ENCODE peak calls at places on chromosome 7, in six cellular contexts. B is heart right ventricle, S is foreskin keratinocyte, A is uterus, Q is fibroblast of lung, U is PC-3. V is an unnamed sample.

GRCh38 chr7:38840736-38841460 is 68.1 kb downstream of the VPS41 start:
- DNase-seq in B (no peak), U (peak; percentile 44), Q (peak; percentile 91), S (peak; percentile 50), A (no peak), V (no peak)

GRCh38 chr7:1708640-1709249 is 38.7 kb downstream of the ELFN1 start:
- DNase-seq in U (no peak), Q (no peak), S (no peak), A (no peak), B (no peak), V (no peak)

GRCh38 chr7:22885824-22886255 is 63.2 kb upstream of the TOMM7 start:
- DNase-seq in U (no peak), S (no peak), B (no peak), Q (no peak), A (no peak), V (no peak)

GRCh38 chr7:25988640-25989039 is 163.4 kb upstream of the NFE2L3 start:
- DNase-seq in A (no peak), U (no peak), B (no peak), S (no peak), Q (no peak), V (no peak)

GRCh38 chr7:150381096-150381495 is 2.0 kb downstream of the ZNF775 start:
- DNase-seq in Q (no peak), U (no peak), A (no peak), B (no peak), S (no peak), V (no peak)

GRCh38 chr7:131431289-131431688 is 103.6 kb downstream of the MKLN1 start:
- DNase-seq in B (peak; percentile 44), Q (peak; percentile 92), S (peak; percentile 95), A (no peak), U (peak; percentile 64), V (no peak)

GRCh38 chr7:80583901-80584300 is 54.5 kb upstream of the CD36 start:
- DNase-seq in Q (no peak), U (no peak), A (no peak), S (peak; percentile 26), B (no peak), V (no peak)

GRCh38 chr7:15561840-15562239 is at the start of gene AGMO:
- DNase-seq in Q (no peak), B (peak; percentile 76), S (peak; percentile 45), U (peak; percentile 32), A (peak; percentile 32), V (no peak)

DNA sequence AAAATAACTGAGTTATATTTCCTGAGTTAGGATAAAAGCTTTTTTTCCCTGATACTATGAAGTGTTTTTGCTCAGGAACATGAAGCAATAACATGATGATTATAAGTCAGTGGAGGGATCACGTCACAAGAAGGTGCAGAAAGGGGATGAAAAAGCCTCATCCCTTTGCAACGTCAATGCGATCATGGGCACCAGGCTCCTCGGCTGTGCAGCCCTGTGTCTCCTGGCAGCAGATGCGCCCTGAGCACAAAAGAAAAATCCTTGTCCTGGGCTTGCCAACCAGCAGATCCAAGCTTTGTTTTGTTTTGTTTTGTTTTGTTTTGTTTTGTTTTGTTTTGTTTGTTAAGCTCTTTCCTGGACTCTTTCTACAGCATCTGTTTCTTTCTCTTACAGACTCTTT is 103.5 kb upstream of the PRSS1 start:
- DNase-seq in Q (no peak), A (no peak), U (no peak), B (no peak), S (no peak), V (no peak)
- H3K27me3 ChIP-seq in Q (peaks cover 11% of the 10 kb centered on the region), A (peaks cover 4% of the 10 kb centered on the region), U (peaks cover 97% of the 10 kb centered on the region), B (peaks cover 21% of the 10 kb centered on the region), S (peaks cover 41% of the 10 kb centered on the region), V (peaks cover 6% of the 10 kb centered on the region)

GRCh38 chr7:3128857-3129256 is 85.2 kb upstream of the CARD11 start:
- DNase-seq in B (no peak), Q (no peak), A (no peak), S (no peak), U (no peak), V (no peak)
- H3K4me1 ChIP-seq in B (no peaks in the 10 kb centered on the region), Q (no peaks in the 10 kb centered on the region), A (no peaks in the 10 kb centered on the region), S (no peaks in the 10 kb centered on the region), U (no peaks in the 10 kb centered on the region), V (no peaks in the 10 kb centered on the region)

GRCh38 chr7:132614428-132615076 is 38.3 kb upstream of the PLXNA4 start:
- DNase-seq in S (no peak), Q (peak; percentile 25), B (peak; percentile 33), A (no peak), U (no peak), V (peak; percentile 47)
- TF ChIP-seq CTCF in S (peak; percentile 10), Q (no peak), B (peak; percentile 49), A (no peak), U (no peak), V (no peak)

GRCh38 chr7:128164955-128165670 is 76.0 kb upstream of the LEP start:
- DNase-seq in S (no peak), U (no peak), Q (no peak), A (no peak), B (no peak), V (no peak)

GRCh38 chr7:128167791-128168666 is 73.0 kb upstream of the LEP start:
- DNase-seq in A (no peak), B (no peak), U (no peak), S (no peak), Q (no peak), V (no peak)

GRCh38 chr7:128167316-128167691 is 73.8 kb upstream of the LEP start:
- DNase-seq in B (no peak), A (peak; percentile 51), S (peak; percentile 37), Q (peak; percentile 72), U (peak; percentile 16), V (peak; percentile 63)

GRCh38 chr7:128165927-128166420 is 75.1 kb upstream of the LEP start:
- DNase-seq in B (no peak), A (no peak), U (no peak), Q (no peak), S (no peak), V (no peak)

GRCh38 chr7:128166603-128167315 is 74.3 kb upstream of the LEP start:
- DNase-seq in U (no peak), B (no peak), S (peak; percentile 13), Q (peak; percentile 13), A (no peak), V (no peak)
- H3K27me3 ChIP-seq in U (peaks cover 19% of the 10 kb centered on the region), B (peaks cover 81% of the 10 kb centered on the region), S (peaks cover 61% of the 10 kb centered on the region), Q (peaks cover 60% of the 10 kb centered on the region), A (peaks cover 22% of the 10 kb centered on the region), V (peaks cover 43% of the 10 kb centered on the region)

DNA sequence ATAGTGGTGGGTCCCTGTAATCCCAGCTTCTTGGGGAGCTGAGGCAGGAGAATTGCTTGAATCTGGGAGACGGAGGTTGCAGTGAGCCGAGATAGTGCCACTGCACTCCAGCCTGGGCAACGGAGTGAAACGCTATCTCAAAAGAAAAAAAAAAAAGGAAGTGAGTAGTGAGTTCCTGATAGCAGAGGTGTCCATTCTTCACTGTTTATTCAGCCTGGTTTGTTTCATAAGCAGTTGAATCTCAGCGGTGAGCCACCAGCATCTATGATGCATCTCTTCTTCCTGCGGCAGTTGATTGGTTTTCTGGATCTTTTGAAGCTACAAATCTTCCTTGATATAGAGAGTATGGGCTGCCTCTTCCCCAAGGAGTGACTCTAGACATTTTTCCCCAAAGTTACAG is 316.1 kb upstream of the MTPN start:
- DNase-seq in U (no peak), S (no peak), Q (no peak), B (no peak), A (no peak), V (no peak)
- H3K4me1 ChIP-seq in U (no peaks in the 10 kb centered on the region), S (no peaks in the 10 kb centered on the region), Q (no peaks in the 10 kb centered on the region), B (no peaks in the 10 kb centered on the region), A (no peaks in the 10 kb centered on the region), V (no peaks in the 10 kb centered on the region)

GRCh38 chr7:66556177-66556548 is 72.5 kb upstream of the KCTD7 start:
- DNase-seq in U (no peak), B (no peak), Q (no peak), S (no peak), A (no peak), V (no peak)

GRCh38 chr7:66557214-66558200 is 71.2 kb upstream of the KCTD7 start:
- DNase-seq in U (peak; percentile 43), B (peak; percentile 57), S (no peak), A (peak; percentile 76), Q (peak; percentile 16), V (peak; percentile 83)

GRCh38 chr7:66558660-66559465 is 69.8 kb upstream of the KCTD7 start:
- DNase-seq in S (no peak), B (no peak), A (no peak), U (peak; percentile 11), Q (peak; percentile 7), V (peak; percentile 77)

GRCh38 chr7:66558201-66558641 is 70.5 kb upstream of the KCTD7 start:
- DNase-seq in Q (no peak), S (no peak), U (no peak), A (no peak), B (no peak), V (no peak)

DNA sequence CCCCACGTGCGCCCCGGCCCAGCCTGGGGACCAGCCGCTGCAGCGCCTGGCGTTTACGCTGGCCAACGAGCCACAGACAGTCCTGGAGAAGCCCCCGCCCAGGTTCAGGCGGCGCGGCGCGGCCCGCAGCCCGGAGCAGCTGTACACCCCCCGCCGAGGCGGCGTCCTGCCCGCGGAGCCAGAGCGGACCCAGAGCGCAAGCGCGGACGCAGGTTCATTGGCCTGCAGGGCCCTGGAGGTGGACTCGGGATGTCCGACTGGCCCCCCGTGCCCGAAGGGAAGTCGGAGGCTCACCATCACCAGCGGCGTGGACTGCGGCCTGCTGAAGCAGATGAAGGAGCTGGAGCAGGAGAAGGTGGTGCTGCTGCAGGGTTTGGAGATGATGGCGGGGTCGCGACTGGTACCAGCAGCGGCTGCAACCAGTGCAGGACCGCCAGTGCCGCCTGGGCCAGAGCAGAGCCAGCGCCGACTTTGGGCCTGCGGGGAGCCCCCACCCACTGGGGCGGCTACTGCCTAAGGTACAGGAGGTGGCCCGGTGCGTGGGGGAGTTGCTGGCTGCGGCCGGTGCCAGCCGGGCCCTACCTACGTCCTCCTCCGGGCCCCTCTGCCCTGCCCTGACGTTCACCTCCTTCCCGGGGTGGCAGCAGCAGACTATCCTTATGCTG is 72.0 kb upstream of the KCTD7 start:
- DNase-seq in Q (no peak), S (no peak), U (no peak), B (no peak), A (no peak), V (no peak)
- TF ChIP-seq CTCF in Q (no peak), S (no peak), U (no peak), B (no peak), A (no peak), V (no peak)

GRCh38 chr7:31104361-31105255 is 52.5 kb downstream of the ADCYAP1R1 start:
- DNase-seq in U (no peak), B (no peak), Q (no peak), A (no peak), S (no peak), V (no peak)
- H3K27me3 ChIP-seq in U (peaks cover 19% of the 10 kb centered on the region), B (no peaks in the 10 kb centered on the region), Q (no peaks in the 10 kb centered on the region), A (no peaks in the 10 kb centered on the region), S (peaks cover 8% of the 10 kb centered on the region), V (no peaks in the 10 kb centered on the region)